ENCODE peak calls at places on chromosome 7, in five cellular contexts. O is HCT116, J is SK-N-SH, F is GM12878, W is K562. X is an unnamed sample.

GRCh38 chr7:117997862-117998825 is 124.9 kb upstream of the CTTNBP2 start:
- DNase-seq in O (no peak), J (no peak), F (no peak), W (no peak), X (no peak)

GRCh38 chr7:24834150-24834798 is 77.0 kb upstream of the GSDME start:
- DNase-seq in O (no peak), J (no peak), F (no peak), W (no peak), X (no peak)

GRCh38 chr7:34036069-34036920 is 131.0 kb downstream of the BMPER start:
- DNase-seq in O (peak), J (no peak), F (no peak), W (peak), X (peak)

GRCh38 chr7:40077849-40078248 is 56.6 kb downstream of the MPLKIP start:
- DNase-seq in O (no peak), J (no peak), F (no peak), W (no peak), X (no peak)

GRCh38 chr7:13778967-13779366 is 210.5 kb downstream of the ETV1 start:
- DNase-seq in O (peak), J (no peak), F (no peak), W (no peak), X (no peak)

GRCh38 chr7:77940647-77941046 is 142.1 kb downstream of the PHTF2 start:
- DNase-seq in O (peak), J (peak), F (no peak), W (peak), X (peak)

GRCh38 chr7:34091330-34091917 is 186.1 kb downstream of the BMPER start:
- DNase-seq in O (peak), J (peak), F (no peak), W (peak), X (peak)

GRCh38 chr7:140983802-140984201 is 30.9 kb downstream of the MRPS33 start:
- DNase-seq in O (peak), J (no peak), F (no peak), W (peak), X (no peak)

GRCh38 chr7:106568680-106569499 is 92.1 kb downstream of the CCDC71L start:
- DNase-seq in O (peak), J (peak), F (no peak), W (peak), X (no peak)

GRCh38 chr7:20307119-20307518 is 23.6 kb upstream of the ITGB8 start:
- DNase-seq in O (no peak), J (no peak), F (peak), W (peak), X (no peak)

GRCh38 chr7:98137826-98138151 is 31.1 kb downstream of the LMTK2 start:
- DNase-seq in O (no peak), J (no peak), F (peak), W (no peak), X (no peak)

GRCh38 chr7:91636129-91636724 is 244.3 kb downstream of the MTERF1 start:
- DNase-seq in O (peak), J (no peak), F (no peak), W (no peak), X (peak)

GRCh38 chr7:121480058-121480457 is 84.0 kb upstream of the FAM3C start:
- DNase-seq in O (no peak), J (no peak), F (no peak), W (no peak), X (peak)

GRCh38 chr7:521221-522070 is 1.8 kb upstream of the PDGFA start:
- DNase-seq in O (no peak), J (peak), F (no peak), W (peak), X (no peak)

GRCh38 chr7:157440346-157441022 is 103.7 kb downstream of the DNAJB6 start:
- DNase-seq in O (no peak), J (no peak), F (no peak), W (no peak), X (no peak)

GRCh38 chr7:32611201-32611691 is 116.0 kb downstream of the AVL9 start:
- DNase-seq in O (no peak), J (no peak), F (no peak), W (no peak), X (no peak)

GRCh38 chr7:103142494-103142893 is 6.4 kb downstream of the NAPEPLD start:
- DNase-seq in O (no peak), J (no peak), F (no peak), W (no peak), X (no peak)

GRCh38 chr7:124032369-124033092 is at the start of gene TMEM229A:
- DNase-seq in O (no peak), J (peak), F (no peak), W (no peak), X (no peak)

GRCh38 chr7:133854739-133855138 is 272.4 kb upstream of the LRGUK start:
- DNase-seq in O (peak), J (peak), F (no peak), W (peak), X (peak)

GRCh38 chr7:3695602-3696001 is 394.6 kb downstream of the SDK1 start:
- DNase-seq in O (no peak), J (peak), F (no peak), W (no peak), X (no peak)

GRCh38 chr7:130649004-130649790 is 19.4 kb downstream of the COPG2 start:
- DNase-seq in O (peak), J (no peak), F (peak), W (no peak), X (no peak)

GRCh38 chr7:2266911-2267310 is 24.9 kb downstream of the NUDT1 start:
- DNase-seq in O (no peak), J (no peak), F (no peak), W (no peak), X (no peak)

GRCh38 chr7:74344128-74344496 is 54.9 kb downstream of the CLIP2 start:
- DNase-seq in O (no peak), J (no peak), F (no peak), W (no peak), X (no peak)

GRCh38 chr7:1359681-1360485 is 99.4 kb downstream of the MICALL2 start:
- DNase-seq in O (no peak), J (no peak), F (no peak), W (no peak), X (no peak)

GRCh38 chr7:147903871-147904576 is 686.5 kb upstream of the C7orf33 start:
- DNase-seq in O (no peak), J (no peak), F (no peak), W (no peak), X (no peak)

GRCh38 chr7:140967438-140967837 is 42.7 kb upstream of the BRAF start:
- DNase-seq in O (no peak), J (no peak), F (no peak), W (no peak), X (no peak)

GRCh38 chr7:131370523-131370968 is 42.9 kb downstream of the MKLN1 start:
- DNase-seq in O (no peak), J (no peak), F (peak), W (no peak), X (no peak)

GRCh38 chr7:121429803-121430202 is 33.7 kb upstream of the FAM3C start:
- DNase-seq in O (no peak), J (no peak), F (no peak), W (no peak), X (no peak)

GRCh38 chr7:77697535-77697831 is 1.2 kb downstream of the RSBN1L start:
- DNase-seq in O (no peak), J (peak), F (no peak), W (no peak), X (no peak)

GRCh38 chr7:20834656-20835055 is 48.0 kb upstream of the SP8 start:
- DNase-seq in O (no peak), J (no peak), F (no peak), W (peak), X (no peak)

GRCh38 chr7:36512607-36513006 is 122.9 kb downstream of the ANLN start:
- DNase-seq in O (no peak), J (peak), F (no peak), W (peak), X (no peak)

GRCh38 chr7:42319631-42320030 is 82.6 kb upstream of the GLI3 start:
- DNase-seq in O (no peak), J (no peak), F (no peak), W (no peak), X (no peak)

GRCh38 chr7:135102372-135102771 is 45.5 kb upstream of the TMEM140 start:
- DNase-seq in O (no peak), J (no peak), F (peak), W (no peak), X (no peak)

GRCh38 chr7:2095533-2095932 is 137.2 kb downstream of the MAD1L1 start:
- DNase-seq in O (no peak), J (no peak), F (no peak), W (no peak), X (no peak)

GRCh38 chr7:122622682-122623081 is 76.2 kb downstream of the RNF133 start:
- DNase-seq in O (no peak), J (no peak), F (no peak), W (no peak), X (no peak)

GRCh38 chr7:82959528-82959927 is 203.2 kb downstream of the PCLO start:
- DNase-seq in O (no peak), J (no peak), F (no peak), W (no peak), X (no peak)

GRCh38 chr7:16347461-16348192 is 73.7 kb downstream of the CRPPA start:
- DNase-seq in O (no peak), J (no peak), F (no peak), W (no peak), X (no peak)

GRCh38 chr7:112271162-112271561 is 64.7 kb downstream of the ZNF277 start:
- DNase-seq in O (no peak), J (no peak), F (no peak), W (no peak), X (no peak)

GRCh38 chr7:132991615-132992587 is 90.0 kb downstream of the CHCHD3 start:
- DNase-seq in O (no peak), J (peak), F (no peak), W (no peak), X (no peak)

DNA sequence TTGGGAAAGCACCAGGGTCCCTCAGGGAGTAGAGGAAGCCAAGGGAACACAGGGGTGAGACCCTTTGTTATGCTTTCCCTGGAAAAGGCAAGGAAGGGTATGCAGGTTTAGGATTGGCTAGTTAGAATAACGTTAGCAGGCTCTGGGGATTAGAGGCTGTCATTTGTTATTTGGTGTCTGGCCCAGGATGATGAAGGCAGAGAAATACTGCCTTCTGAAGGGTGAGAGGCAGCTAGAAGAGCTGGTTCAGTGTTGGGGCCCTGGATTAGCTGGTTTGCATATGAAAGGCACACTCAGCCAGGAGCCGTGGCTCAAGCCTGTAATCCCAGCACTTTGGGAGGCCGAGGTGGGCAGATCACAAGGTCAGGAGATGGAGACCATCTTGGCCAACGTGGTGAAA is 3.0 kb upstream of the PILRA start:
- DNase-seq in O (no peak), J (no peak), F (no peak), W (no peak), X (no peak)
- TF ChIP-seq ZBTB33 in O (no peak), J (no peak), F (no peak), W (no peak), X (no peak)

GRCh38 chr7:151822541-151823181 is 54.3 kb downstream of the PRKAG2 start:
- DNase-seq in O (no peak), J (no peak), F (no peak), W (no peak), X (no peak)

GRCh38 chr7:151825711-151826110 is 51.2 kb downstream of the PRKAG2 start:
- DNase-seq in O (no peak), J (no peak), F (no peak), W (no peak), X (no peak)

GRCh38 chr7:151821806-151822540 is 54.9 kb downstream of the PRKAG2 start:
- DNase-seq in O (no peak), J (no peak), F (no peak), W (no peak), X (no peak)

GRCh38 chr7:151823783-151824182 is 53.1 kb downstream of the PRKAG2 start:
- DNase-seq in O (no peak), J (no peak), F (no peak), W (no peak), X (no peak)

DNA sequence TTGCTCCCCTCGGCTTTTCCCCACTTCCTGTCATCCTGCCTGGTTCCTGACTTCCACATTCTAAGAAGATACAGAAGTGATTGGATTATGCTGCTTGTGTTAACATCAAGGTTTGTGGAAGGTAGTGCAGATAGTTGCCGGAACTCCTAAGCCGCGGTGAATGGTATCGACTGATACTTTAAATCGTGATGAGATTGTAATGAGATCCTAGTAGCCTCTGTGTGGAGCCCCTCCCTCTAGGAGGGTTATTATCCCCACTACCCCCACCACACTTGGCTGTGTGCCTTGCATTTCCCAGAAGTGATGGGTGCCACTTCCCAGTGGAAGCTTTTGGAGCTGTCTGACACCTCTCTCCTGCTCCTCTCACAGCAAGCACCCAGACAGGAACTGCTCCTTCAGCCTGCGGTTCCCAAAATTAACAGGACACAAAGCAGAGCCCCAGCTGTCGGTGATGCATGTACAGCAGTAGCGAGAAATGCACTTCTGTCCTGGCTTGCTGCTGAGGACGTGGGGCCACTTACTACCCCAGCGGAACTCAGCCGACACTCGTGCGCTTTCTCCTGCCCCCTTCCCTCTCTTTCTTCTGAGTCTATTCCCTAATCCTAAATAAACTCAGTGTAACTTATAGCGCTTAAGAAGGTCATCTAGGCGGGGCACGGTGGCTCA is 52.5 kb downstream of the PRKAG2 start:
- DNase-seq in O (no peak), J (no peak), F (no peak), W (no peak), X (no peak)
- TF ChIP-seq ZBTB33 in O (no peak), J (no peak), F (no peak), W (no peak), X (no peak)

DNA sequence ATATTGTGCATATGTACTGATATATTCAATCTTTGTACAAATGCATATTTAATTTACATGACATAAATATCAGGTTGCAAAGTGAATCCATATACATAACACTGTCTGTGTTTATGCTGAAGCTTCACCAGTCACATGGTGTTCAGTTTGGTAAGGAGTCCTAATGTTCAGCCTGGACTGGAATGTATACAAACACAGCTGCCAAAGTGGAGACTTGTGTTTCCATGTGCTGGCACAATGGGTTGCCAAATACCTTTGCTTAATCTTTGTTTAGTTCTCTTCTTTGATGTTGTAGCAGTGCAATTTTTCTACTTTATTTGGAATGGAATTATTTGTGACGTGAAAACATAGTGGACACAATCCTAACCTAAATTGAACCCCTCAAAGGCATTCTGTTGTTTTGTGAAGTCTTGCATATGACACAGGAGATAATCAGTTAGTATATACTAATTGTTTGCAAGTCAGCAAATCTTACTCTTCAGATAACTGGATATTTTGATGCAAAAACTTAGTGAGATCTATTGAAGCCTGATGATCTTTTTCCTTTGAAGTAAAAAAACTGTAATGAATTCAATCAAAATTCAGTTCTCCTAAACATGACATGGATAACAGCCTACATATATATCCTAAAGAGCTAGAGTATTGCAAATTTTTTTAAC is 17.2 kb upstream of the ARL4A start:
- DNase-seq in O (no peak), J (no peak), F (no peak), W (no peak), X (peak)
- TF ChIP-seq ZBTB33 in O (no peak), J (no peak), F (no peak), W (no peak), X (no peak)

GRCh38 chr7:7719235-7719634 is 828 bp upstream of the RPA3 start:
- DNase-seq in O (peak), J (peak), F (peak), W (no peak), X (peak)
- TF ChIP-seq ZBTB33 in O (no peak), J (no peak), F (no peak), W (no peak), X (no peak)

DNA sequence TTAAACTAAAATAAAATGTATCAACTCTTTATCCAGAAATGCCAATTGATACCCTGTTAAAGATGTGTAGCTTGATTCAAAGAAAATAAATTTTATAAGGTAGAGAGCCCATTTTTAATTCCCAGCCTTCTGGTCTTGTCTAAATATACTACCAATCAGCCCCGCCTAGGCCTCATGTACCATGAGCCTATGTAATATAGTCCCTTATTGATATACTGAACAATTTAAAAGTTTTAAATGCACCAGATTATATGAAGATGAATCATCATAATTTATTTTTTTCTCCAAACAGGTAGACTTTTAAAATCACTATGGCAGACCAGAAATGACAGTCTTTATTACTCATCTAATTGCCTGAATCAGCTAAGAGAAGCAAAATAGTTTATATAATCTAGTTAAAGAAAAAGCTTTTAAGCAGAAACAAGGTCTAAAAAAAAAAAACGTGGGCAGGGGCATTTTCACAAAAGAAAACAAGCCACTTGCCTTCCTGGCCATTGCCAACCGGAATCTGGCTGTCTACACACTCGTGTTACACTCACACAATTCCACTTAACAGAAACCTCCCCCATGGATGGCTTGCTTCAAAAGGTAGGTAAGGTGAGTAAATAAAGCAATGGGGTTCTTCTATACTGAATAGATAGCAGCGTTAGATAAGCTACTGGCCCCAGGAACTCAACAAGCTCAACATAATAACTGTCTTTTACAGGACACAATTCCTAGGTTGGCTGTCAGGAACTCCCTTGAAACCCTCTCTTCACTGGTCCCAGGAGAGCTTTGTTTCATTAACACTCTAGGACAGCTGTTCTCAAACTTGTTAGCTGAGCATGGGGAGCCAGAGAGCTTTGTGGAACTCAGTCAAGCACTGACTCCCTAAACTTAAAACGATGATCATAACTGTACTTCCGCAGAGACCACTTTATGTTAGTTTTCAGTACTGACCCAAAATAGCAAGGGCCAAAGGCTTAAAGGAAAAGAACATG is 37.2 kb downstream of the RAPGEF5 start:
- DNase-seq in O (no peak), J (no peak), F (no peak), W (no peak), X (no peak)
- TF ChIP-seq ZBTB33 in O (no peak), J (no peak), F (no peak), W (no peak), X (no peak)

DNA sequence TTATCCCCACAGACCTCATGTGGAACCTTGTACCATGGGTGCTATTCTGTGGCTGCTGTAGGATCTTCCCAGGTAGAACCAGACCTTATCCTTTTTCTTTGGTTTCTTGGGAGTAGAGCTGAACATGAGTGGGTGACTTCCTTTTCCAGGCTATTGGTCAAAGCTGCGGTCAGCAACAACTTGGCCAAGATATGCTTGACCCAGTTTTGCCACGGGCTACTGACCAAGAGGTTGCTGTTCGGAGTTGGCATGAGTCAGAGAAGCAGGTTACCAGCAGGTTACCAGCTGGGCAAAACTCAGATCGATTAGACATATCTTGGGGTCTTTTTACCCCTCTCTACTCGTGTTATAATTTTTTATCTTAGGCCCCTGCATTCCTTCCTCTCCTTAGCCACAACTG is 36.7 kb upstream of the HDAC9 start:
- DNase-seq in O (no peak), J (no peak), F (no peak), W (no peak), X (no peak)
- TF ChIP-seq ZBTB33 in O (no peak), J (no peak), F (no peak), W (no peak), X (no peak)

DNA sequence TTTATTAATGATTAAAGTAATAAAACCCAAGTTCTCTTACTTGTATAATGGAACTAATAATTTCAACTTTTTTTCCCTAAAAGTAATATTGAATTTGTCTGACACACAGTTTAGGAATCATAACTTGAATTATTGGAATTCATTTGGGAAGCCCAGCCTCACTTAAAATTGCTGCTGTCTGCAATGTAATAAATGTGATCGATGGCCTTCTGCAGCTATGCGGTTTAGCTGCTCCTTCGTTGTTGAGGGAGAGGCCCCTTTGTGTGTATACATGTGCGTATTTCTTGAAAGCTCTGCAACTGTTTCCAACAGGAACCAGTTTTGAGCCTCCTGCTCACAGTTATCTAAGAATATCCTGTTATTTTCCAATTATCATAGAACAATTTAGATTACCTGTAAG is 152.5 kb downstream of the AKR1D1 start:
- DNase-seq in O (no peak), J (no peak), F (no peak), W (no peak), X (no peak)
- TF ChIP-seq ZBTB33 in O (no peak), J (no peak), F (no peak), W (no peak), X (no peak)

GRCh38 chr7:128697301-128697905 is 25.3 kb downstream of the GARIN1A start:
- DNase-seq in O (no peak), J (peak), F (no peak), W (peak), X (peak)
- TF ChIP-seq ZBTB33 in O (no peak), J (no peak), F (no peak), W (peak), X (no peak)